ENCODE peak calls at places on chromosome 1, in six cellular contexts. One of them, this sample, is unnamed.

GRCh38 chr1:182699673-182700350 is 15.4 kb upstream of the RGS8 start:
- DNase-seq in GM12878: no peak
- DNase-seq in transverse colon: no peak
- DNase-seq in sigmoid colon: no peak
- DNase-seq in A549: no peak
- DNase-seq in body of pancreas: peak; percentile 11
- DNase-seq in this sample: no peak

GRCh38 chr1:244102471-244102870 is 51.4 kb downstream of the ZBTB18 start:
- DNase-seq in GM12878: no peak
- DNase-seq in transverse colon: no peak
- DNase-seq in sigmoid colon: no peak
- DNase-seq in A549: no peak
- DNase-seq in body of pancreas: no peak
- DNase-seq in this sample: no peak

GRCh38 chr1:167635233-167635648 is 5.2 kb downstream of the RCSD1 start:
- DNase-seq in GM12878: no peak
- DNase-seq in transverse colon: no peak
- DNase-seq in sigmoid colon: no peak
- DNase-seq in A549: no peak
- DNase-seq in body of pancreas: peak; percentile 35
- DNase-seq in this sample: no peak

GRCh38 chr1:43982241-43982640 is 3.2 kb downstream of the B4GALT2 start:
- DNase-seq in GM12878: no peak
- DNase-seq in transverse colon: no peak
- DNase-seq in sigmoid colon: no peak
- DNase-seq in A549: no peak
- DNase-seq in body of pancreas: no peak
- DNase-seq in this sample: no peak

GRCh38 chr1:220818421-220819173 is 31.9 kb downstream of the MTARC1 start:
- DNase-seq in GM12878: no peak
- DNase-seq in transverse colon: peak; percentile 49
- DNase-seq in sigmoid colon: peak; percentile 95
- DNase-seq in A549: peak; percentile 17
- DNase-seq in body of pancreas: peak; percentile 16
- DNase-seq in this sample: peak; percentile 38

GRCh38 chr1:245888809-245889208 is 618.3 kb downstream of the SMYD3 start:
- DNase-seq in GM12878: peak; percentile 20
- DNase-seq in transverse colon: no peak
- DNase-seq in sigmoid colon: no peak
- DNase-seq in A549: peak; percentile 36
- DNase-seq in body of pancreas: no peak
- DNase-seq in this sample: peak; percentile 20

GRCh38 chr1:38941527-38942019 is at the start of gene RHBDL2:
- DNase-seq in GM12878: no peak
- DNase-seq in transverse colon: peak; percentile 82
- DNase-seq in sigmoid colon: peak; percentile 71
- DNase-seq in A549: peak; percentile 35
- DNase-seq in body of pancreas: peak; percentile 72
- DNase-seq in this sample: peak; percentile 95

GRCh38 chr1:233061265-233061664 is 110.9 kb downstream of the NTPCR start:
- DNase-seq in GM12878: no peak
- DNase-seq in transverse colon: no peak
- DNase-seq in sigmoid colon: no peak
- DNase-seq in A549: no peak
- DNase-seq in body of pancreas: no peak
- DNase-seq in this sample: no peak

GRCh38 chr1:25245809-25246599 is 1.2 kb downstream of the RSRP1 start:
- DNase-seq in GM12878: no peak
- DNase-seq in transverse colon: peak; percentile 48
- DNase-seq in sigmoid colon: no peak
- DNase-seq in A549: peak; percentile 50
- DNase-seq in body of pancreas: no peak
- DNase-seq in this sample: no peak

GRCh38 chr1:224245188-224245587 is 62.1 kb downstream of the DEGS1 start:
- DNase-seq in GM12878: peak; percentile 33
- DNase-seq in transverse colon: peak; percentile 53
- DNase-seq in sigmoid colon: peak; percentile 71
- DNase-seq in A549: peak; percentile 19
- DNase-seq in body of pancreas: peak; percentile 27
- DNase-seq in this sample: no peak

GRCh38 chr1:99643021-99643779 is 2.7 kb upstream of the PALMD start:
- DNase-seq in GM12878: no peak
- DNase-seq in transverse colon: no peak
- DNase-seq in sigmoid colon: no peak
- DNase-seq in A549: no peak
- DNase-seq in body of pancreas: no peak
- DNase-seq in this sample: no peak

GRCh38 chr1:17725811-17726582 is 29.1 kb upstream of the ACTL8 start:
- DNase-seq in GM12878: no peak
- DNase-seq in transverse colon: no peak
- DNase-seq in sigmoid colon: no peak
- DNase-seq in A549: no peak
- DNase-seq in body of pancreas: no peak
- DNase-seq in this sample: no peak
- TF ChIP-seq POLR2A in GM12878: no peak
- TF ChIP-seq POLR2A in transverse colon: no peak
- TF ChIP-seq POLR2A in sigmoid colon: no peak
- TF ChIP-seq POLR2A in A549: no peak
- TF ChIP-seq POLR2A in body of pancreas: no peak
- TF ChIP-seq POLR2A in this sample: no peak

GRCh38 chr1:193060938-193061337 is 1.5 kb downstream of the RO60 start:
- DNase-seq in GM12878: no peak
- DNase-seq in transverse colon: no peak
- DNase-seq in sigmoid colon: no peak
- DNase-seq in A549: no peak
- DNase-seq in body of pancreas: peak; percentile 15
- DNase-seq in this sample: no peak

GRCh38 chr1:193054169-193054675 is 4.9 kb downstream of the UCHL5 start:
- DNase-seq in GM12878: no peak
- DNase-seq in transverse colon: no peak
- DNase-seq in sigmoid colon: no peak
- DNase-seq in A549: no peak
- DNase-seq in body of pancreas: no peak
- DNase-seq in this sample: no peak

GRCh38 chr1:193058529-193059281 is 455 bp downstream of the UCHL5 start:
- DNase-seq in GM12878: peak; percentile 62
- DNase-seq in transverse colon: peak; percentile 54
- DNase-seq in sigmoid colon: peak; percentile 72
- DNase-seq in A549: peak; percentile 42
- DNase-seq in body of pancreas: peak; percentile 43
- DNase-seq in this sample: no peak

GRCh38 chr1:193062698-193063463 is 3.5 kb downstream of the RO60 start:
- DNase-seq in GM12878: no peak
- DNase-seq in transverse colon: no peak
- DNase-seq in sigmoid colon: no peak
- DNase-seq in A549: no peak
- DNase-seq in body of pancreas: no peak
- DNase-seq in this sample: no peak

DNA sequence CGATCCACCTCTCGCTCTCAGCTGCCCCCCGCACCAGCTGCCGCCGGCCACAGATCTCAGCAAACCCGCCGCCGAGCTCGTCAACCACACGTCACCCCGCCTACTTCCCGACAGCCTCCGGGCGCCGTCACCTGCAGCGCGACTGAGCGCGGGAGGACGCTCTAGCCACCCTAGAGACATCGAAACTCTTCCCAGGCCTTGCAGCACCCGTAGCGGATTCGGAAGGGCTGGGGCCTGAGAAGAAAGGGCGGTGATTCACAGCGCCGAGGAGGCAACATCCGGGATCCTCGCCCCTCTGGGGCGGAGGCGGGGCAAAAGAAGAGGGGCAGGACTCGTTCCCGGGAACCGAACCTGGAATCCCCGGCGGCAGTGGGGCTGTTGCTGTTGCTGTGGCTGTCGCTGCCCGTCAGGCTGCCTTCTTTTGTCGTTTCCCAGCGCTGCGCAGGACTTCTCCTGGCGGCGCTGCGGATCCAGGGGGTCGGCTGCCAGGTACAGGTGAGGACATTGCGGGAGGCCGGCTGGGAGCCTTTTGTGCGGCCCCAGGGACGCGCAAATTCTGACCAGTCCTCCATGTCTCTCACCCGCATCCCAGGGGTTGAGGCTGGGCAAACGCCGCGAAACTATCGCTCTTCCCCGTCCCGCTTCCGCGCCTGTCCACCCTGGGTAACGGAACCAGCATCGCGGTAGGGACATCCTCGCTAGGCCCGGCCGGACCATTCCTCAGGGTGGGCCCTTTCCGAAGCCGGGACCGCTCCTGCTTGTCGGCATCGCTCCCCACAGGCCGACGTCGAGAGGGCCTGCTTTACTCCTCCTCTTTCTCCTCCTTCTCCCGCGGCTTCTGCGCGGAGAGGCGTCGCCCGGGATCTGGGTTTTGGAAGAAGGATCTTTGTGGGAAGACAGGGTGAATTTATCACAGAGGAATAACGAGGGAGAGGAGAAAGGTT is at the start of the genes RO60 and UCHL5:
- DNase-seq in GM12878: peak; percentile 93
- DNase-seq in transverse colon: peak; percentile 97
- DNase-seq in sigmoid colon: peak; percentile 99
- DNase-seq in A549: peak; percentile 99
- DNase-seq in body of pancreas: peak; percentile 97
- DNase-seq in this sample: peak; percentile 82
- TF ChIP-seq POLR2A in GM12878: peak; percentile 95
- TF ChIP-seq POLR2A in transverse colon: peak; percentile 85
- TF ChIP-seq POLR2A in sigmoid colon: peak; percentile 78
- TF ChIP-seq POLR2A in A549: peak; percentile 69
- TF ChIP-seq POLR2A in body of pancreas: peak; percentile 94
- TF ChIP-seq POLR2A in this sample: peak; percentile 90

GRCh38 chr1:20185834-20186782 is at the start of the genes PLA2G2C and UBXN10:
- DNase-seq in GM12878: no peak
- DNase-seq in transverse colon: peak; percentile 84
- DNase-seq in sigmoid colon: peak; percentile 95
- DNase-seq in A549: no peak
- DNase-seq in body of pancreas: peak; percentile 60
- DNase-seq in this sample: no peak

GRCh38 chr1:20183876-20184275 is 2.0 kb upstream of the UBXN10 start:
- DNase-seq in GM12878: no peak
- DNase-seq in transverse colon: peak; percentile 36
- DNase-seq in sigmoid colon: peak; percentile 93
- DNase-seq in A549: no peak
- DNase-seq in body of pancreas: no peak
- DNase-seq in this sample: no peak

GRCh38 chr1:20184481-20184900 is 1.4 kb upstream of the UBXN10 start:
- DNase-seq in GM12878: no peak
- DNase-seq in transverse colon: no peak
- DNase-seq in sigmoid colon: no peak
- DNase-seq in A549: peak; percentile 21
- DNase-seq in body of pancreas: no peak
- DNase-seq in this sample: no peak

GRCh38 chr1:20187103-20187812 is 940 bp upstream of the PLA2G2C start:
- DNase-seq in GM12878: no peak
- DNase-seq in transverse colon: peak; percentile 77
- DNase-seq in sigmoid colon: peak; percentile 78
- DNase-seq in A549: no peak
- DNase-seq in body of pancreas: peak; percentile 39
- DNase-seq in this sample: no peak

GRCh38 chr1:20184997-20185833 is 681 bp upstream of the UBXN10 start:
- DNase-seq in GM12878: no peak
- DNase-seq in transverse colon: no peak
- DNase-seq in sigmoid colon: no peak
- DNase-seq in A549: no peak
- DNase-seq in body of pancreas: no peak
- DNase-seq in this sample: no peak
- TF ChIP-seq POLR2A in GM12878: no peak
- TF ChIP-seq POLR2A in transverse colon: no peak
- TF ChIP-seq POLR2A in sigmoid colon: no peak
- TF ChIP-seq POLR2A in A549: no peak
- TF ChIP-seq POLR2A in body of pancreas: no peak
- TF ChIP-seq POLR2A in this sample: no peak

GRCh38 chr1:116376734-116377096 is 3.7 kb downstream of the ATP1A1 start:
- DNase-seq in GM12878: no peak
- DNase-seq in transverse colon: no peak
- DNase-seq in sigmoid colon: no peak
- DNase-seq in A549: no peak
- DNase-seq in body of pancreas: no peak
- DNase-seq in this sample: no peak

GRCh38 chr1:116375884-116376733 is 3.1 kb downstream of the ATP1A1 start:
- DNase-seq in GM12878: no peak
- DNase-seq in transverse colon: peak; percentile 90
- DNase-seq in sigmoid colon: peak; percentile 93
- DNase-seq in A549: peak; percentile 46
- DNase-seq in body of pancreas: peak; percentile 70
- DNase-seq in this sample: peak; percentile 36

GRCh38 chr1:116379674-116380498 is 6.8 kb downstream of the ATP1A1 start:
- DNase-seq in GM12878: no peak
- DNase-seq in transverse colon: no peak
- DNase-seq in sigmoid colon: no peak
- DNase-seq in A549: no peak
- DNase-seq in body of pancreas: peak; percentile 77
- DNase-seq in this sample: no peak

GRCh38 chr1:116379057-116379630 is 6.1 kb downstream of the ATP1A1 start:
- DNase-seq in GM12878: no peak
- DNase-seq in transverse colon: no peak
- DNase-seq in sigmoid colon: no peak
- DNase-seq in A549: no peak
- DNase-seq in body of pancreas: no peak
- DNase-seq in this sample: no peak

DNA sequence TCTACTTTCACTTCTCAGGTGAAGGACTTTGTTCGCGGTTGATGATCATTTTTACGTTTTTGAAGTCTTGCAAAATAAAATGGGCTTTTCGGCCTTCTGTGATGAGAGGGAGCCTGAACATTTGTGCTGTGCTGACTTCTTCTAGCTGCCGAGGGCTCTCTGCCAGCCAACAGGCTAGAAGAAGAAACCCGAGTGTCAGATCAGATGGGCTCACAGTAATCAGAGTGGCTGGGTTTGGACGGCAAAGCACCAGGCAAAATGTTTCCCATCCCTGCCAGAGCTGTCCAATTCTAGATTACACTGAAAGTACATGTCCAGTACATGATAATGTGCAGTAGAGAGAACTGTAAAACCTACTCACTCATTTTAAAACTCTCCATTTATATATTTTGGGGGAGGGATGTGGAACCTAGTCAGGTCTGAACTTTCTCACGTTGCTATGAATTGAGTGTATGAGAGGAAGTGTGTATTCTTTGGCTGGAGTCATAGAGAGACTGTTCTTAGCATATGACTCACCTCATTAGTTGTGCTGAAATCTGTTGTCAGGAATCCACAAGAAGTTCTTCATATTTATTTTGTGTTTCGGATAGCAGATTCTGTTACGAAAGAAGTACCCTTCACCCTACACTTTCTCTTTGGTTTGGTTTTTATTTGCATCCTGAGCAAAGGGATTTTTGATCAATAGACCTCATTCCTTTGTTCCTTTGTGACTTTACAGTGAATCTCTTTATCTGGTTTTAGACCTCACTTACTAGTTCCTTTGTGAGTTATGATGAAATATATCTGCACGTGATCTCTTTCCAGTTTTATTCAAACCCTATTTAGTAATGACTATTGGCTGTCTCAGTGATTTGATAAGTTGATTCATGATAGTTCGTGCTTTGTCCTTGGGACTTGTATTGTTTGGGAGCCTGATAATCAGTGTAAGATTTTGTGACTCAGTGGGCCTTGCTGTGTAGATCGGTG is 4.8 kb downstream of the ATP1A1 start:
- DNase-seq in GM12878: peak; percentile 96
- DNase-seq in transverse colon: peak; percentile 39
- DNase-seq in sigmoid colon: peak; percentile 90
- DNase-seq in A549: peak; percentile 45
- DNase-seq in body of pancreas: peak; percentile 67
- DNase-seq in this sample: peak; percentile 44
- TF ChIP-seq POLR2A in GM12878: peak; percentile 56
- TF ChIP-seq POLR2A in transverse colon: peak; percentile 31
- TF ChIP-seq POLR2A in sigmoid colon: no peak
- TF ChIP-seq POLR2A in A549: no peak
- TF ChIP-seq POLR2A in body of pancreas: peak; percentile 46
- TF ChIP-seq POLR2A in this sample: no peak

GRCh38 chr1:184792450-184792969 is 37.9 kb upstream of the EDEM3 start:
- DNase-seq in GM12878: no peak
- DNase-seq in transverse colon: peak; percentile 74
- DNase-seq in sigmoid colon: peak; percentile 94
- DNase-seq in A549: peak; percentile 91
- DNase-seq in body of pancreas: peak; percentile 96
- DNase-seq in this sample: peak; percentile 66
- TF ChIP-seq POLR2A in GM12878: no peak
- TF ChIP-seq POLR2A in transverse colon: peak; percentile 27
- TF ChIP-seq POLR2A in sigmoid colon: no peak
- TF ChIP-seq POLR2A in A549: no peak
- TF ChIP-seq POLR2A in body of pancreas: peak; percentile 66
- TF ChIP-seq POLR2A in this sample: peak; percentile 34

This sample was measured in H54.